ENCODE peak calls at places on chromosomes 4 and X, in ten cellular contexts. K is Peyer's patch; Q is sigmoid colon; H is cardiac muscle cell; D is glomerular endothelial cell; U is NAMALWA; T is NCI-H1092; A is amygdala; V is activated CD4-positive, alpha-beta T cell treated with anti-CD3 and anti-CD28 coated beads for 36 hours; O is tibial artery. X is an unnamed sample.

GRCh38 chr4:164439037-164439436 is 314.9 kb upstream of the SMIM31 start:
- DNase-seq in K (no peak), Q (no peak), H (no peak), D (no peak), U (no peak), T (no peak), A (no peak), V (no peak), O (no peak), X (no peak)

GRCh38 chr4:37763831-37764230 is 62.7 kb upstream of the PGM2 start:
- DNase-seq in K (no peak), Q (no peak), H (no peak), D (no peak), U (no peak), T (no peak), A (no peak), V (no peak), O (no peak), X (no peak)

GRCh38 chr4:53786632-53787031 is 195.3 kb upstream of the LNX1 start:
- DNase-seq in K (no peak), Q (peak), H (peak), D (no peak), U (no peak), T (no peak), A (no peak), V (no peak), O (no peak), X (no peak)

GRCh38 chrX:66024570-66024969 is 15.3 kb downstream of the VSIG4 start:
- DNase-seq in K (no peak), Q (no peak), H (no peak), D (no peak), U (no peak), T (no peak), A (no peak), V (no peak), O (no peak), X (no peak)

GRCh38 chr4:73869130-73870055 is at the start of gene CXCL1:
- DNase-seq in K (peak), Q (peak), H (peak), D (no peak), U (no peak), T (no peak), A (no peak), V (peak), O (peak), X (no peak)

GRCh38 chr4:102564399-102564921 is 63.3 kb downstream of the NFKB1 start:
- DNase-seq in K (no peak), Q (no peak), H (peak), D (no peak), U (peak), T (no peak), A (no peak), V (peak), O (no peak), X (no peak)

GRCh38 chrX:150573702-150574101 is 5.3 kb downstream of the MTM1 start:
- DNase-seq in K (peak), Q (no peak), H (no peak), D (no peak), U (no peak), T (no peak), A (no peak), V (peak), O (no peak), X (no peak)

GRCh38 chrX:10821293-10821692 is 200.9 kb upstream of the MID1 start:
- DNase-seq in K (no peak), Q (no peak), H (no peak), D (no peak), U (no peak), T (no peak), A (no peak), V (no peak), O (no peak), X (no peak)

GRCh38 chr4:7428261-7429068 is 6.3 kb downstream of the PSAPL1 start:
- DNase-seq in K (peak), Q (peak), H (no peak), D (no peak), U (no peak), T (no peak), A (no peak), V (peak), O (peak), X (no peak)

GRCh38 chr4:100450449-100450848 is 67.4 kb downstream of the EMCN start:
- DNase-seq in K (no peak), Q (no peak), H (no peak), D (no peak), U (no peak), T (no peak), A (no peak), V (no peak), O (no peak), X (no peak)

GRCh38 chr4:72218953-72219352 is 187.2 kb downstream of the NPFFR2 start:
- DNase-seq in K (no peak), Q (no peak), H (no peak), D (no peak), U (no peak), T (no peak), A (no peak), V (no peak), O (no peak), X (no peak)

GRCh38 chr4:113455081-113455480 is 306.5 kb downstream of the CAMK2D start:
- DNase-seq in K (no peak), Q (no peak), H (no peak), D (no peak), U (no peak), T (peak), A (no peak), V (no peak), O (no peak), X (no peak)

GRCh38 chr4:3722446-3723231 is 43.5 kb upstream of the ADRA2C start:
- DNase-seq in K (no peak), Q (no peak), H (no peak), D (no peak), U (no peak), T (no peak), A (no peak), V (no peak), O (no peak), X (no peak)

GRCh38 chr4:11427201-11427996 is 1.3 kb downstream of the HS3ST1 start:
- DNase-seq in K (no peak), Q (no peak), H (no peak), D (no peak), U (no peak), T (no peak), A (no peak), V (no peak), O (no peak), X (no peak)

GRCh38 chr4:6360385-6360784 is 90.7 kb downstream of the WFS1 start:
- DNase-seq in K (no peak), Q (no peak), H (no peak), D (no peak), U (no peak), T (peak), A (peak), V (no peak), O (no peak), X (no peak)

GRCh38 chr4:1323635-1324442 is 23.2 kb upstream of the UVSSA start:
- DNase-seq in K (no peak), Q (no peak), H (peak), D (no peak), U (no peak), T (no peak), A (no peak), V (no peak), O (no peak), X (no peak)

GRCh38 chrX:31845003-31845402 is 773.2 kb upstream of the FTHL17 start:
- DNase-seq in K (no peak), Q (no peak), H (peak), D (no peak), U (no peak), T (no peak), A (no peak), V (no peak), O (no peak), X (no peak)

GRCh38 chr4:155161357-155161756 is 47.1 kb upstream of the NPY2R start:
- DNase-seq in K (no peak), Q (no peak), H (no peak), D (no peak), U (no peak), T (no peak), A (no peak), V (no peak), O (no peak), X (no peak)

GRCh38 chr4:20612313-20612712 is 87.9 kb upstream of the PACRGL start:
- DNase-seq in K (no peak), Q (no peak), H (no peak), D (no peak), U (no peak), T (no peak), A (no peak), V (no peak), O (no peak), X (no peak)

GRCh38 chr4:137558951-137559350 is 26.7 kb upstream of the PCDH18 start:
- DNase-seq in K (no peak), Q (no peak), H (peak), D (peak), U (no peak), T (no peak), A (no peak), V (no peak), O (no peak), X (no peak)

GRCh38 chrX:10576777-10577444 is 43.5 kb downstream of the MID1 start:
- DNase-seq in K (no peak), Q (no peak), H (no peak), D (peak), U (no peak), T (no peak), A (no peak), V (no peak), O (no peak), X (no peak)

GRCh38 chr4:128385683-128386304 is 98.2 kb upstream of the PGRMC2 start:
- DNase-seq in K (no peak), Q (no peak), H (peak), D (no peak), U (peak), T (no peak), A (no peak), V (no peak), O (no peak), X (peak)

GRCh38 chr4:74039065-74039763 is 725 bp upstream of the CXCL3 start:
- DNase-seq in K (no peak), Q (no peak), H (peak), D (no peak), U (no peak), T (no peak), A (no peak), V (no peak), O (no peak), X (no peak)

GRCh38 chr4:156515295-156515694 is 456.3 kb downstream of the PDGFC start:
- DNase-seq in K (no peak), Q (no peak), H (no peak), D (no peak), U (no peak), T (no peak), A (no peak), V (no peak), O (no peak), X (no peak)

GRCh38 chrX:3345281-3346081 is 971 bp downstream of the MXRA5 start:
- DNase-seq in K (peak), Q (peak), H (peak), D (no peak), U (no peak), T (no peak), A (no peak), V (no peak), O (peak), X (no peak)

GRCh38 chr4:63085091-63085490 is 1324.2 kb downstream of the TECRL start:
- DNase-seq in K (no peak), Q (no peak), H (no peak), D (no peak), U (no peak), T (no peak), A (no peak), V (no peak), O (no peak), X (no peak)

GRCh38 chr4:54226399-54227260 is 2.5 kb upstream of the PDGFRA start:
- DNase-seq in K (peak), Q (peak), H (peak), D (no peak), U (no peak), T (no peak), A (no peak), V (peak), O (peak), X (no peak)

GRCh38 chr4:20272411-20272872 is 20.7 kb downstream of the SLIT2 start:
- DNase-seq in K (no peak), Q (no peak), H (no peak), D (no peak), U (no peak), T (no peak), A (no peak), V (no peak), O (no peak), X (no peak)

GRCh38 chrX:47283015-47283771 is 50.4 kb downstream of the USP11 start:
- DNase-seq in K (no peak), Q (no peak), H (peak), D (no peak), U (peak), T (peak), A (no peak), V (peak), O (no peak), X (peak)

GRCh38 chr4:87523307-87523706 is 5.9 kb downstream of the SPARCL1 start:
- DNase-seq in K (no peak), Q (no peak), H (no peak), D (no peak), U (no peak), T (no peak), A (no peak), V (no peak), O (no peak), X (no peak)

GRCh38 chrX:139708067-139708466 is at the start of gene MCF2:
- DNase-seq in K (no peak), Q (no peak), H (no peak), D (no peak), U (no peak), T (no peak), A (no peak), V (no peak), O (no peak), X (no peak)

GRCh38 chr4:183831026-183831446 is 74.1 kb upstream of the STOX2 start:
- DNase-seq in K (no peak), Q (no peak), H (peak), D (peak), U (no peak), T (no peak), A (no peak), V (no peak), O (no peak), X (no peak)

GRCh38 chr4:74317616-74318256 is 9.5 kb downstream of the EPGN start:
- DNase-seq in K (no peak), Q (no peak), H (peak), D (no peak), U (no peak), T (no peak), A (no peak), V (no peak), O (no peak), X (no peak)

GRCh38 chrX:53831662-53832635 is 145.4 kb upstream of the HUWE1 start:
- DNase-seq in K (peak), Q (no peak), H (peak), D (no peak), U (peak), T (peak), A (no peak), V (peak), O (no peak), X (peak)

GRCh38 chrX:107123750-107124149 is 5.1 kb upstream of the RBM41 start:
- DNase-seq in K (no peak), Q (no peak), H (no peak), D (no peak), U (no peak), T (no peak), A (no peak), V (no peak), O (no peak), X (no peak)

GRCh38 chr4:140740422-140740821 is 15.8 kb downstream of the TBC1D9 start:
- DNase-seq in K (no peak), Q (no peak), H (no peak), D (no peak), U (no peak), T (no peak), A (no peak), V (no peak), O (no peak), X (no peak)

GRCh38 chrX:155962906-155963305 is 34.6 kb upstream of the IL9R start:
- DNase-seq in K (no peak), Q (no peak), H (no peak), D (no peak), U (no peak), T (no peak), A (no peak), V (no peak), O (no peak), X (no peak)

GRCh38 chr4:30839583-30840520 is 119.7 kb downstream of the PCDH7 start:
- DNase-seq in K (no peak), Q (no peak), H (peak), D (no peak), U (no peak), T (no peak), A (no peak), V (no peak), O (no peak), X (no peak)

GRCh38 chr4:8046925-8047541 is 107.4 kb upstream of the AFAP1 start:
- DNase-seq in K (no peak), Q (no peak), H (no peak), D (no peak), U (no peak), T (no peak), A (no peak), V (peak), O (no peak), X (no peak)

GRCh38 chr4:98663226-98664006 is 5.0 kb upstream of the TSPAN5 start:
- DNase-seq in K (peak), Q (no peak), H (no peak), D (no peak), U (no peak), T (no peak), A (no peak), V (peak), O (peak), X (peak)

X was measured in Jurkat, Clone E6-1.